ENCODE peak calls at places on chromosomes 11 and 22, in seven cellular contexts. V is foreskin fibroblast; Y is AG04450; N is CD8-positive, alpha-beta T cell; J is WERI-Rb-1; Q is body of pancreas; I is right lobe of liver. K is an unnamed sample.

GRCh38 chr11:65077466-65077865 is 6.4 kb downstream of the CDCA5 start:
- DNase-seq in I (no peak), Y (no peak), Q (no peak), V (peak; percentile 71), N (no peak), J (peak; percentile 94), K (no peak)

GRCh38 chr11:78657968-78658839 is 83.5 kb upstream of the NARS2 start:
- DNase-seq in Q (no peak), N (peak; percentile 31), Y (no peak), V (no peak), J (no peak), I (no peak), K (no peak)

GRCh38 chr11:6481012-6481923 is at the start of the genes ARFIP2 and TIMM10B:
- DNase-seq in N (peak; percentile 96), V (peak; percentile 99), Y (peak; percentile 95), I (peak; percentile 100), J (peak; percentile 97), Q (peak; percentile 98), K (peak; percentile 95)

GRCh38 chr11:67272327-67273259 is 6.3 kb downstream of the GRK2 start:
- DNase-seq in V (no peak), N (no peak), I (no peak), Y (no peak), Q (peak; percentile 16), J (no peak), K (no peak)

GRCh38 chr11:111514216-111515031 is at the start of gene HOATZ:
- DNase-seq in N (peak; percentile 54), Y (no peak), V (peak; percentile 49), J (no peak), I (no peak), Q (no peak), K (no peak)

GRCh38 chr11:74325649-74326645 is 14.5 kb upstream of the P4HA3 start:
- DNase-seq in V (peak; percentile 91), Y (peak; percentile 70), I (no peak), N (no peak), J (peak; percentile 53), Q (peak; percentile 93), K (peak; percentile 98)

GRCh38 chr11:119518746-119519382 is 95.9 kb upstream of the THY1 start:
- DNase-seq in Y (peak; percentile 18), Q (no peak), J (no peak), I (no peak), N (no peak), V (peak; percentile 57), K (no peak)

GRCh38 chr11:3929689-3930088 is 74.2 kb downstream of the STIM1 start:
- DNase-seq in Q (peak; percentile 42), N (no peak), Y (no peak), V (no peak), I (peak; percentile 63), J (no peak), K (no peak)

GRCh38 chr11:65642014-65642671 is 4.2 kb downstream of the SIPA1 start:
- DNase-seq in I (peak; percentile 57), Y (no peak), V (peak; percentile 42), J (no peak), Q (no peak), N (no peak), K (no peak)

GRCh38 chr22:47808886-47809620 is 1046.6 kb downstream of the TBC1D22A start:
- DNase-seq in J (no peak), Y (no peak), I (no peak), Q (no peak), N (peak; percentile 32), V (no peak), K (no peak)

GRCh38 chr22:30198152-30198845 is 48.3 kb downstream of the LIF start:
- DNase-seq in Y (no peak), V (peak; percentile 72), J (no peak), I (no peak), N (no peak), Q (no peak), K (no peak)

GRCh38 chr11:22974251-22974650 is 114.0 kb upstream of the CCDC179 start:
- DNase-seq in Y (no peak), Q (no peak), J (no peak), V (no peak), N (no peak), I (no peak), K (no peak)
- H3K4me3 ChIP-seq in Y (no peak overlapping the region), Q (no peak overlapping the region), J (no peak overlapping the region), V (no peak overlapping the region), N (no peak overlapping the region), I (no peak overlapping the region), K (no peak overlapping the region)

DNA sequence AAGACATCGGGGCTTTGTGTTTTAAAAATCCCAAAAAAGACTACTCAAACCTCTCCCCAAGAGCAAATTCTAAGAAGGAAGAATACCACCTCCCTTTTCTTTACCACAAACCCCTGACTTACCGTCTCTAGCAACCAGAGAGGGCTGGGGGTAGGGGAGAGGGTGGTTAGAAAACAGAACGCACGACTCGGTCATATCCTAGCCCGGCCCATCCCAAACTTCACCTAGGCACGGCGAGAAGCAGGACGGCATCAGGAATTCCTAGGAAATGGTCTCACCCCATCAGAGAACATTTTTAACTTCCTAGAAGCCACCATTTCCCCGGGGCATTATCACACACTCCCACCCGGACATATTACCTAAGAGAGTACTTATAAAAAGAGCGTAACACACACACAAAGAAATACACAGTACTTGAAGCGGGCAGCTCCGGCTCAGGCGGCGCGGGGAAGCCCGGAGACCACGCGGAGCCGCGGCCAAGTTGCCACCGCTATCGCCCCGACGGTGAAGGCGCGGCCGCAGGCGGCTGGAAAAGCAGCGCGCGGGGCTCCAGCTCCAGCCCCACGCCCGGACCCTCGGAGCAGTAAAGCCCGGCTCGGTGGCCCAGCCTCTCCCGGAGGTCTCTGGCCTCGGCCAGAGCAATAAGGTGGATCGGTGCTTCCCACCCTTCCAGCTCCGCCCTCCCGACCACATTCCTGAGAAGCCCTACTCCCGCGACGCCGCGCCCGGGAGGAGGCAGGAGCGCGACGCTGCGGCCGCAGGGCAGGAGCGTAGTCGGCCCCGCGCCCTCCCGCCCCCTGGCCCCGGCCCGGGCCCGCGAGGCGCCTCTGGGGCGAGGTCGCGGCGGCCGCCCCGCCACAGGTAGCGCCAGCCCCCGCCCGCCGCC is 897 bp downstream of the RRAS2 start:
- DNase-seq in N (peak; percentile 60), V (peak; percentile 87), J (peak; percentile 46), Q (peak; percentile 73), Y (no peak), I (peak; percentile 67), K (peak; percentile 32)
- H3K4me3 ChIP-seq in N (peak overlapping the region; percentile 66), V (peak overlapping the region; percentile 86), J (peak overlapping the region; percentile 74), Q (peak overlapping the region; percentile 80), Y (peak overlapping the region; percentile 82), I (peak overlapping the region; percentile 81), K (peak overlapping the region; percentile 88)

GRCh38 chr11:129257512-129257911 is 65.4 kb upstream of the ARHGAP32 start:
- DNase-seq in J (no peak), Y (no peak), I (no peak), V (no peak), N (no peak), Q (no peak), K (no peak)
- H3K4me3 ChIP-seq in J (no peak overlapping the region), Y (no peak overlapping the region), I (no peak overlapping the region), V (no peak overlapping the region), N (no peak overlapping the region), Q (no peak overlapping the region), K (no peak overlapping the region)

GRCh38 chr11:121572581-121573059 is 119.9 kb upstream of the SORL1-AS1 start:
- DNase-seq in I (no peak), J (peak; percentile 29), Q (no peak), N (no peak), V (no peak), Y (no peak), K (no peak)
- H3K4me3 ChIP-seq in I (no peak overlapping the region), J (no peak overlapping the region), Q (no peak overlapping the region), N (no peak overlapping the region), V (no peak overlapping the region), Y (no peak overlapping the region), K (no peak overlapping the region)

GRCh38 chr11:93487032-93487483 is 56.1 kb downstream of the SMCO4 start:
- DNase-seq in V (no peak), Q (no peak), I (peak; percentile 89), Y (no peak), N (no peak), J (no peak), K (no peak)
- H3K4me3 ChIP-seq in V (no peak overlapping the region), Q (no peak overlapping the region), I (no peak overlapping the region), Y (no peak overlapping the region), N (no peak overlapping the region), J (no peak overlapping the region), K (no peak overlapping the region)

GRCh38 chr22:50445880-50446707 is 28.7 kb downstream of the SBF1 start:
- DNase-seq in Q (no peak), N (no peak), V (no peak), I (no peak), Y (no peak), J (no peak), K (no peak)
- H3K4me3 ChIP-seq in Q (no peak overlapping the region), N (no peak overlapping the region), V (no peak overlapping the region), I (no peak overlapping the region), Y (no peak overlapping the region), J (no peak overlapping the region), K (no peak overlapping the region)

GRCh38 chr11:95093548-95093947 is 3.9 kb downstream of the ENDOD1 start:
- DNase-seq in N (no peak), I (no peak), V (no peak), Q (no peak), J (no peak), Y (no peak), K (no peak)

GRCh38 chr11:95088946-95089619 is 563 bp upstream of the ENDOD1 start:
- DNase-seq in Y (no peak), V (peak; percentile 9), Q (peak; percentile 39), N (no peak), J (no peak), I (no peak), K (peak; percentile 96)

GRCh38 chr11:95092549-95093324 is 3.1 kb downstream of the ENDOD1 start:
- DNase-seq in J (no peak), Y (no peak), V (peak; percentile 81), I (no peak), N (no peak), Q (no peak), K (no peak)

GRCh38 chr11:95089620-95090542 is at the start of gene ENDOD1:
- DNase-seq in V (peak; percentile 96), J (peak; percentile 78), N (peak; percentile 91), Y (no peak), Q (peak; percentile 81), I (peak; percentile 87), K (no peak)

DNA sequence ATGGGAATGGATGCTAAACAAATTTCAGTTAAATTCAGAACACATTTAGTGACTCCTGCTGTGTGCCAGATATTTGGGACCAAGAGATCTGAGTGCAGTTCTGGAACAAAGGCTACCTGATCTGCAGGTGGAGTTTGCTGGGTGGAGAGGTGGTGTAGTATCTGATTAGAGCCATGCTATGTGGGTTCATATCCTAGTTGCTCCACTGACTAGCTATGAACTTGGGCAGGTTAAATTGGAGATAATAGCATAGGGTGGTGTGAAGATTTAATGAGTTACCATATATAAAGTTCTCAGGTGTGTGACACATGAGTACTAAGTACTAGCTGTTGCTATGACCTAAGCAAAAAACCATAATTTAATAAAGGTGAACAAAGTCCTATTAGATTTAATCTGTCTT is 2.0 kb downstream of the ENDOD1 start:
- DNase-seq in V (no peak), Y (no peak), I (no peak), N (no peak), Q (no peak), J (no peak), K (no peak)
- H3K4me3 ChIP-seq in V (no peak overlapping the region), Y (no peak overlapping the region), I (no peak overlapping the region), N (no peak overlapping the region), Q (no peak overlapping the region), J (no peak overlapping the region), K (no peak overlapping the region)

DNA sequence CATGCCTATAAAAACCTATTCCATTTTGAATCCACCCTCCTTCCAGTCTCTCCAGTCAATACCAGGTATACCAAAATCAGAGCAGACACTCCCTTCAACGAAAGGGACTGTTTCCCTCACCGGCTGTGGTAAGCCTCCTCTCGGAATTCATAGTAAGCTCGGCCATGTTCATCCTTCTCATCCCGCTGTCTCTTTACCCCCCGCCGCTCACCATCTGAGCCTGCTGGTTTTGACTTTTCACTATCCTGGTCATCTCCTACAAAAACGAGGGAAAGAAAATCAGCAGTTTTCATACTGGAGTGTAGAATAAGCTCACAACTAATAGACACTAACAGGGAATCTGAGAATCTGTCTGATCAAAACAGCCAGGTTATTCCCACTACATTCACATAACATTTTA is 3.1 kb downstream of the HNRNPUL2 start:
- DNase-seq in V (no peak), N (no peak), Q (no peak), J (no peak), I (no peak), Y (no peak), K (no peak)
- H3K4me3 ChIP-seq in V (peak overlapping the region; percentile 94), N (no peak overlapping the region), Q (no peak overlapping the region), J (no peak overlapping the region), I (peak overlapping the region; percentile 84), Y (peak overlapping the region; percentile 99), K (peak overlapping the region; percentile 84)